ENCODE peak calls at places on chromosomes 7 and 10, in five cellular contexts. E is progenitor cell of endocrine pancreas, J is AG09309, N is upper lobe of right lung, X is heart right ventricle. L is an unnamed sample.

GRCh38 chr7:158996214-158997109 is 140.1 kb downstream of the DYNC2I1 start:
- DNase-seq in X (no peak), E (no peak), J (no peak), N (peak), L (no peak)

GRCh38 chr10:61642692-61643091 is 20.0 kb upstream of the CABCOCO1 start:
- DNase-seq in E (no peak), X (no peak), J (no peak), N (no peak), L (peak)

GRCh38 chr10:121999301-121999700 is 10.3 kb downstream of the TACC2 start:
- DNase-seq in E (no peak), J (no peak), N (no peak), X (peak), L (no peak)

GRCh38 chr7:25940086-25940906 is 211.7 kb upstream of the NFE2L3 start:
- DNase-seq in J (no peak), N (no peak), X (no peak), E (no peak), L (no peak)

GRCh38 chr7:131221061-131221460 is 106.6 kb upstream of the MKLN1 start:
- DNase-seq in N (no peak), E (no peak), J (no peak), X (no peak), L (no peak)

GRCh38 chr10:72243822-72244437 is 27.9 kb upstream of the ASCC1 start:
- DNase-seq in J (peak), N (no peak), X (no peak), E (no peak), L (peak)

GRCh38 chr7:50431316-50431715 is 18.8 kb downstream of the FIGNL1 start:
- DNase-seq in E (no peak), J (no peak), N (no peak), X (no peak), L (no peak)

GRCh38 chr10:127908106-127908957 is 1.4 kb downstream of the PTPRE start:
- DNase-seq in X (peak), N (no peak), J (peak), E (no peak), L (peak)

GRCh38 chr7:141218941-141219340 is 145.1 kb downstream of the TMEM178B start:
- DNase-seq in X (no peak), J (no peak), E (no peak), N (no peak), L (no peak)

GRCh38 chr7:102261451-102261850 is 25.2 kb upstream of the SH2B2 start:
- DNase-seq in J (no peak), E (no peak), X (no peak), N (no peak), L (no peak)

GRCh38 chr7:140639366-140640053 is 1.1 kb downstream of the DENND2A start:
- DNase-seq in J (peak), X (peak), E (no peak), N (no peak), L (no peak)

GRCh38 chr10:84296071-84296981 is 32.1 kb upstream of the CCSER2 start:
- DNase-seq in E (no peak), J (peak), X (peak), N (no peak), L (peak)

GRCh38 chr10:29916669-29917068 is 142.7 kb downstream of the JCAD start:
- DNase-seq in J (no peak), E (no peak), N (no peak), X (no peak), L (no peak)

GRCh38 chr7:76396039-76396732 is 13.3 kb downstream of the SSC4D start:
- DNase-seq in N (no peak), J (no peak), X (no peak), E (no peak), L (no peak)

GRCh38 chr10:78346721-78347120 is 313.1 kb downstream of the RPS24 start:
- DNase-seq in J (no peak), E (no peak), X (no peak), N (peak), L (no peak)

GRCh38 chr7:21338728-21339164 is 89.1 kb upstream of the SP4 start:
- DNase-seq in X (no peak), E (no peak), J (no peak), N (no peak), L (no peak)

GRCh38 chr7:44638611-44639557 is 32.5 kb downstream of the OGDH start:
- DNase-seq in N (peak), E (no peak), X (peak), J (no peak), L (peak)

GRCh38 chr10:25808372-25808771 is 125.7 kb upstream of the MYO3A start:
- DNase-seq in N (no peak), X (no peak), E (no peak), J (no peak), L (no peak)

GRCh38 chr10:102644066-102644645 is at the start of gene TRIM8:
- DNase-seq in X (no peak), J (no peak), N (peak), E (peak), L (peak)

GRCh38 chr7:145009866-145010265 is 174.0 kb upstream of the TPK1 start:
- DNase-seq in J (no peak), E (no peak), X (no peak), N (no peak), L (peak)

GRCh38 chr10:130038019-130038555 is 72.5 kb downstream of the C10orf143 start:
- DNase-seq in N (peak), E (no peak), J (no peak), X (no peak), L (no peak)

GRCh38 chr10:103870503-103870902 is 15.1 kb upstream of the SH3PXD2A start:
- DNase-seq in J (peak), X (no peak), N (no peak), E (no peak), L (peak)

GRCh38 chr10:14742815-14743214 is 31.9 kb downstream of the FAM107B start:
- DNase-seq in N (no peak), J (no peak), X (no peak), E (no peak), L (no peak)

GRCh38 chr7:57437581-57437980 is 12.4 kb upstream of the ZNF716 start:
- DNase-seq in X (no peak), J (no peak), N (no peak), E (no peak), L (no peak)

GRCh38 chr10:24448351-24449009 is 239.5 kb downstream of the KIAA1217 start:
- DNase-seq in J (no peak), X (no peak), N (no peak), E (no peak), L (no peak)

GRCh38 chr10:64863836-64864235 is 1342.6 kb downstream of the REEP3 start:
- DNase-seq in J (no peak), E (no peak), X (no peak), N (no peak), L (no peak)

GRCh38 chr10:99851825-99852224 is 69.4 kb downstream of the ABCC2 start:
- DNase-seq in X (no peak), N (no peak), E (no peak), J (no peak), L (no peak)
- TF ChIP-seq CTCF in X (no peak), N (no peak), E (no peak), J (no peak), L (no peak)

GRCh38 chr7:36440880-36441279 is 51.2 kb downstream of the ANLN start:
- DNase-seq in J (peak), E (no peak), N (no peak), X (no peak), L (peak)
- TF ChIP-seq CTCF in J (peak), E (peak), N (peak), X (peak), L (peak)

DNA sequence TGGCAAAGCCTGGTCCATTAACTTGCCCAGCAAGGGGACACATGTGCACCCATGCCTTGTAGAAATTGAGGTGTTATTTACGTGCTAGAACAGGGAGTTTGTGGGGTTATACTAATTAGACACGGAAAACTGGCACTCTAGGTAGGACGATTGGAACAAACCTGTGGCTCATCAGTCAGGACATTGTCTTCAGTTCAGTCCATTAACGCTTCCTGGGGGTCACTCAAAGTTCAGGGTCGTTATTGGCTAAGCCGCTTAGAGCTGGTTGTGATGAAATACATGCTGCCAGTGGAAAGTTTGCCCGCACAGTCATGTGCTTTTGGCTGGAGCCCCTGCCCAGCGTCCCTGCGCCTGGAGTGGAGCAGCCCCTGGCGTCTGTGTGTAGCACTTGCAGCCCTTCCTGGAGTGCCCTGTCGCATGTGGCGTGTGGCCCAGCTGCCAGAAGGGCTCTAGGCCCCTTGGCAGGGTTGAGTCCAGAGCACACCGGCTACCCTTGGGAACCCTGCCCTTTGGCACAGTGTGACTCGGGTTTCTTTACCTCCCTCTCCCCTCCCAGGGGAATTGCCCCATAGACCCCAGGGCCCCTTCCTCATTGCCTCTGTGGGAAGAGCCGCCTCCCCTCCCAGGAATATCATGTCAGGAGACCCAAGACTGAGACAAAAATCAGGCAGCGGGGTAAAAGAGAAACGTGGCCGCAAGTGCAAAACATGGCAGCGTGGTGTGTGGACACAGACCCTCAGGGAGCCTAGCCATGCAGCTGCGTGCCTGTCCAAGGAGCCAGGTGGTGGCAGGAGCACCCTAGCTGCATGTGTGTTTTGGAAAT is 9.8 kb downstream of the ZNF775 start:
- DNase-seq in E (no peak), N (peak), X (peak), J (no peak), L (no peak)
- TF ChIP-seq CTCF in E (peak), N (peak), X (peak), J (peak), L (no peak)

GRCh38 chr7:116451958-116452729 is 47.4 kb upstream of the CAV2 start:
- DNase-seq in J (no peak), E (no peak), N (no peak), X (no peak), L (no peak)
- TF ChIP-seq CTCF in J (no peak), E (no peak), N (no peak), X (no peak), L (no peak)

DNA sequence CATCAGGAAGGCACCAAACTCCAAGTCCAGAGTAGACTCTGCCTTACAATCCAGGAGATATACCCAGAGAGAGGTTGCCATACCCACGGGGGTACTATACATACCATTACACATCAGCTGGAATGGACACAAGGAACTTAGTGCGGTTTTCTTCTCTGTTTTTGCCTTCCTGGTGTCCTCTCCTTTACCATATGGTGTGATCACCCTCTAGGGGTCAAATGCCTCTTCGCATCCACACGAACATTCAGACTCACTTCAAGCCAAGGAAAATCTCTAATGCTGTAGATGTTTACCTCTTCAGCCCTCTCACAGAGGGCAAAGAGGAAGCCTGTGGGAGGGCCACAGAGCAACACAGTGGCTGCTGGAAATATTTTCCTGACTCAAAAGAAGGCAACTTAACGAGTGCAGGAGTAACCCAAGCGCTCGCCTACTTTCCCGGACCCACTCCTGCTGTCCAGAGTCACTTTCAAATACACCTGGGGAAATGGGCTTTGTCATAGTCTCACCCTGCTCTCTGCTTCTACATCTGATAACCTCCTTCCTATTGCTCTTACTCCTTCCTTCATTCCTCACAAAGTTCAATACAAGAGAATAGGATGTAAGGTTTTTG is 220.7 kb downstream of the C7orf25 start:
- DNase-seq in X (no peak), E (no peak), J (peak), N (no peak), L (peak)
- TF ChIP-seq CTCF in X (peak), E (peak), J (peak), N (peak), L (peak)

DNA sequence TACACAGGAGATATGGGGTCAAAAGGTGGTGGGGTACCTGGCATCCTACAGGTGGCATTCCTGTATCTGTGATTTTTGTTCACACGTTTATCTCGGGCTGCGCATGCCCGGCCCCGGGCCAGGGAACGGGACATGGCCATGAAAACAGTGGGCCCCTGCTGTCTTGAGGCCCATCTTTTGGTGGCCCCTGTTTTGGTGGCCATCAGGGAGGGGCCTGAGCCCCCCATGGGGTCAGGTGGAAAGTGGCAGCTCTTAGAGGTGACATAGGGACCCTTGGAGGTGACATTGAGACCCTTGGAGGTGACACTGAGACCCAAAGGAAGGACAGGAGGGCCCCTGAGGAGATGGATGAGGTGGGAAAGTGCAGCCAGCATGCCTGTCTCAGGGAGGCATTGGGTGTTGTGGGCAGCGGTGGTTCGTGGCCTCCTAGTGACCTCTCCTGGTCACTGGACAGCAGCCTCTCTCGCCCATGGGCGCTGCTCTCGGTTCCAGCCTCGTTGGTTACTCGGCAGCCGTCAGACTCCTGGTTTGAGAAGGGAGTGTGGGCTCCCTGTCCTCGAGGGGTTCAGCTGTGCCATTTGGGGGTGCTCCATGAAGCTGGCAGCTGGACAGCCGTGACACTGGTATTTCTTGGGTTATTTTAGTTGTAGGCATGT is 39.9 kb downstream of the INPP5A start:
- DNase-seq in J (no peak), E (no peak), X (no peak), N (no peak), L (peak)
- TF ChIP-seq CTCF in J (peak), E (peak), X (peak), N (peak), L (peak)

L was measured in MCF 10A.